ENCODE peak calls at places on chromosomes 11 and 22, in eight cellular contexts. Q is GM23338, C is coronary artery, K is NB4, X is thoracic aorta, N is heart right ventricle, W is AG04449, A is cardiac fibroblast. F is an unnamed sample.

GRCh38 chr11:116958246-116958645 is 120.8 kb upstream of the APOA1 start:
- DNase-seq in N (no peak), A (peak; percentile 13), C (no peak), X (no peak), Q (no peak), K (no peak), W (no peak), F (no peak)

GRCh38 chr11:117970400-117971024 is 15.7 kb upstream of the IL10RA start:
- DNase-seq in X (no peak), N (no peak), W (no peak), C (no peak), K (peak; percentile 89), A (no peak), Q (no peak), F (no peak)

GRCh38 chr11:129280027-129280811 is 88.1 kb upstream of the ARHGAP32 start:
- DNase-seq in X (no peak), N (no peak), Q (no peak), K (peak; percentile 26), A (peak; percentile 42), C (no peak), W (no peak), F (no peak)

GRCh38 chr22:38882972-38883622 is 11.1 kb upstream of the CBX6 start:
- DNase-seq in A (no peak), C (no peak), W (no peak), X (no peak), Q (no peak), K (no peak), N (no peak), F (no peak)

GRCh38 chr22:30001459-30001858 is 78.8 kb upstream of the HORMAD2 start:
- DNase-seq in Q (no peak), K (no peak), A (no peak), C (no peak), X (no peak), W (no peak), N (no peak), F (peak; percentile 67)

GRCh38 chr11:64638017-64638664 is 47.1 kb downstream of the SLC22A12 start:
- DNase-seq in C (no peak), X (no peak), Q (peak; percentile 61), N (no peak), A (no peak), W (no peak), K (peak; percentile 89), F (no peak)

GRCh38 chr11:65851811-65852507 is 6.0 kb downstream of the CFL1 start:
- DNase-seq in K (no peak), C (no peak), W (no peak), N (no peak), X (no peak), A (no peak), Q (no peak), F (no peak)

GRCh38 chr11:94880216-94880615 is 93.1 kb downstream of the CWC15 start:
- DNase-seq in C (no peak), K (no peak), A (peak; percentile 43), N (no peak), W (no peak), X (no peak), Q (no peak), F (no peak)

GRCh38 chr11:34259087-34259486 is 98.7 kb downstream of the ABTB2 start:
- DNase-seq in N (no peak), X (no peak), C (no peak), A (no peak), K (no peak), Q (no peak), W (no peak), F (no peak)

GRCh38 chr11:77079666-77080065 is 12.9 kb downstream of the CAPN5 start:
- DNase-seq in N (no peak), Q (no peak), K (no peak), C (no peak), A (no peak), W (no peak), X (no peak), F (no peak)

GRCh38 chr11:34313099-34313517 is 44.7 kb downstream of the ABTB2 start:
- DNase-seq in X (no peak), N (peak; percentile 26), K (peak; percentile 24), Q (peak; percentile 29), A (peak; percentile 6), W (no peak), C (no peak), F (no peak)

GRCh38 chr22:39967103-39967829 is 7.1 kb downstream of the TMA7B start:
- DNase-seq in Q (no peak), X (no peak), A (peak; percentile 62), C (no peak), W (peak; percentile 24), N (no peak), K (no peak), F (no peak)

GRCh38 chr11:117874253-117874909 is 2.1 kb downstream of the FXYD6 start:
- DNase-seq in W (no peak), X (no peak), Q (peak; percentile 78), K (no peak), A (no peak), C (peak; percentile 64), N (no peak), F (no peak)

GRCh38 chr11:131674051-131674755 is 303.8 kb downstream of the NTM start:
- DNase-seq in X (no peak), N (peak; percentile 46), W (peak; percentile 64), A (peak; percentile 83), K (peak; percentile 64), Q (peak; percentile 80), C (no peak), F (no peak)

GRCh38 chr22:49972163-49973017 is 11.8 kb downstream of the PIM3 start:
- DNase-seq in W (no peak), A (no peak), C (peak; percentile 74), N (peak; percentile 9), Q (no peak), X (peak; percentile 2), K (no peak), F (no peak)

GRCh38 chr11:9953994-9954626 is 290.2 kb downstream of the SWAP70 start:
- DNase-seq in W (no peak), C (no peak), X (no peak), Q (no peak), A (peak; percentile 88), N (no peak), K (no peak), F (no peak)

GRCh38 chr22:39620924-39621690 is 50.6 kb downstream of the CACNA1I start:
- DNase-seq in N (no peak), X (no peak), W (no peak), C (no peak), K (no peak), A (no peak), Q (no peak), F (no peak)

GRCh38 chr22:22855617-22856308 is 31.9 kb upstream of the IGLL5 start:
- DNase-seq in A (peak; percentile 20), X (no peak), C (no peak), W (no peak), K (peak; percentile 60), Q (peak; percentile 75), N (no peak), F (no peak)

GRCh38 chr11:65892661-65893317 is 2.3 kb downstream of the CCDC85B start:
- DNase-seq in W (no peak), X (no peak), N (peak; percentile 18), C (no peak), K (no peak), A (no peak), Q (no peak), F (no peak)

GRCh38 chr11:111598546-111598945 is 3.7 kb upstream of the SIK2 start:
- DNase-seq in X (no peak), W (no peak), N (no peak), A (peak; percentile 72), C (no peak), Q (no peak), K (no peak), F (no peak)

GRCh38 chr11:94801866-94802460 is 33.8 kb downstream of the AMOTL1 start:
- DNase-seq in A (no peak), K (no peak), X (no peak), N (no peak), C (no peak), W (no peak), Q (no peak), F (no peak)

DNA sequence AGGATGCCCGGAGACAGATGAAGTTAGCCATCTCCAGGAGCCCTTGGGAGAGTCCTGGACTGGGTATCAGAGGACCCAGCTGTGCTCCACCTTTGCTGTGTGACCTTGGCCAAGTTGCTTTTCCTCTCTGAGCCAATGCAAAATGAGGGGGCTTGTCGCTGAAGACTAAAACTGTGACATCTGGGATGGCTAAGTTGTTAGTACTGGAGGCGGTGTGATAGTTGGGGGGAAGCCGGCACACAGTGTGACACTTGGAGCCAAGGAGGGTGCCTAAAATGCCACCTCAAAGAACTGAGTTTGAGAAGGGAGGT is 481 bp downstream of the INPP5J start:
- DNase-seq in A (no peak), K (no peak), Q (no peak), W (no peak), X (no peak), C (no peak), N (no peak), F (no peak)
- H3K4me3 ChIP-seq in A (peak overlapping the region; percentile 31), K (no peak overlapping the region), Q (peak overlapping the region; percentile 54), W (peak overlapping the region; percentile 62), X (peak overlapping the region; percentile 71), C (peak overlapping the region; percentile 71), N (peak overlapping the region; percentile 48), F (peak overlapping the region; percentile 58)

GRCh38 chr11:122101625-122102291 is 14.3 kb downstream of the BLID start:
- DNase-seq in A (peak; percentile 81), N (peak; percentile 80), C (peak; percentile 90), X (peak; percentile 27), W (no peak), K (no peak), Q (peak; percentile 87), F (no peak)
- TF ChIP-seq CTCF in A (peak; percentile 60), N (peak; percentile 78), C (peak; percentile 48), X (peak; percentile 53), W (peak; percentile 72), K (no peak), Q (peak; percentile 81), F (peak; percentile 38)

GRCh38 chr22:32831571-32831970 is 30.1 kb downstream of the TIMP3 start:
- DNase-seq in W (no peak), K (no peak), N (no peak), Q (no peak), A (no peak), X (no peak), C (no peak), F (no peak)
- H3K4me3 ChIP-seq in W (no peak overlapping the region), K (no peak overlapping the region), N (no peak overlapping the region), Q (no peak overlapping the region), A (no peak overlapping the region), X (no peak overlapping the region), C (no peak overlapping the region), F (no peak overlapping the region)

DNA sequence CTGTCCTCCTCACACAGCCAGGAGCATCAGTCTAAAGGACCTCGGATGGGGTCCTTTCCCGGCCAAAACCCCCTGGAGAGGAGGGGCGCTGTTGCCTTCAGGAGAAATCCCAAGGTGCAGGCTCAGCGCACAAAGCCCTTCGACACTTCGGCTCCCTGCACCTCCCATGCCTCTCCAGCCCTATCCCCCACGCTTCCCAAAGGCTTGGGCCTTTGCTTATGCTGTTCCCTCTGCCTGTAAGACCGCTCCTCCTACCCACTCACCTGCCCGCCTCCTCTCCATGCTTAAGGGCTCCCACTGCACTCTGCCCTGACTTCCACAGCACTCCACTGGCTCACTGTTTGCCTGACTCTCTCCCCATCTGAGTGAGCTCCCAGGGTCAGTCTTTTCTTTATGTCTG is 13.5 kb downstream of the SLC15A3 start:
- DNase-seq in W (no peak), Q (no peak), C (no peak), X (no peak), A (no peak), K (no peak), N (no peak), F (no peak)
- TF ChIP-seq CTCF in W (no peak), Q (peak; percentile 20), C (no peak), X (no peak), A (no peak), K (no peak), N (no peak), F (no peak)

GRCh38 chr22:18032455-18033101 is 8.2 kb upstream of the MICAL3 start:
- DNase-seq in A (peak; percentile 91), W (no peak), K (no peak), X (no peak), C (no peak), Q (no peak), N (no peak), F (no peak)
- H3K4me3 ChIP-seq in A (no peak overlapping the region), W (no peak overlapping the region), K (no peak overlapping the region), X (no peak overlapping the region), C (no peak overlapping the region), Q (no peak overlapping the region), N (no peak overlapping the region), F (no peak overlapping the region)

F was measured in epithelial cell of proximal tubule.